ENCODE peak calls at places on chromosomes 13 and 19, in eight cellular contexts. One of them, this sample, is unnamed.

GRCh38 chr19:41521860-41522555 is 54.0 kb upstream of the CEACAM21 start:
- DNase-seq in stomach: no peak
- DNase-seq in fibroblast of pulmonary artery: no peak
- DNase-seq in uterus: no peak
- DNase-seq in BJ: no peak
- DNase-seq in heart right ventricle: no peak
- DNase-seq in AG04449: no peak
- DNase-seq in coronary artery: no peak
- DNase-seq in this sample: no peak

GRCh38 chr19:43618921-43619261 is 538 bp downstream of the ZNF428 start:
- DNase-seq in stomach: no peak
- DNase-seq in fibroblast of pulmonary artery: peak; percentile 39
- DNase-seq in uterus: no peak
- DNase-seq in BJ: no peak
- DNase-seq in heart right ventricle: no peak
- DNase-seq in AG04449: no peak
- DNase-seq in coronary artery: no peak
- DNase-seq in this sample: no peak

GRCh38 chr13:76884167-76884566 is 2.0 kb downstream of the KCTD12 start:
- DNase-seq in stomach: peak; percentile 30
- DNase-seq in fibroblast of pulmonary artery: peak; percentile 70
- DNase-seq in uterus: peak; percentile 50
- DNase-seq in BJ: no peak
- DNase-seq in heart right ventricle: peak; percentile 45
- DNase-seq in AG04449: no peak
- DNase-seq in coronary artery: no peak
- DNase-seq in this sample: no peak

GRCh38 chr19:14434157-14434501 is 1.0 kb downstream of the PKN1 start:
- DNase-seq in stomach: peak; percentile 28
- DNase-seq in fibroblast of pulmonary artery: no peak
- DNase-seq in uterus: peak; percentile 36
- DNase-seq in BJ: no peak
- DNase-seq in heart right ventricle: no peak
- DNase-seq in AG04449: no peak
- DNase-seq in coronary artery: no peak
- DNase-seq in this sample: no peak

GRCh38 chr19:42683917-42684513 is 56.3 kb downstream of the PSG3 start:
- DNase-seq in stomach: no peak
- DNase-seq in fibroblast of pulmonary artery: peak; percentile 50
- DNase-seq in uterus: no peak
- DNase-seq in BJ: no peak
- DNase-seq in heart right ventricle: no peak
- DNase-seq in AG04449: no peak
- DNase-seq in coronary artery: no peak
- DNase-seq in this sample: no peak

GRCh38 chr19:54074851-54075250 is 6.3 kb downstream of the TARM1 start:
- DNase-seq in stomach: no peak
- DNase-seq in fibroblast of pulmonary artery: no peak
- DNase-seq in uterus: no peak
- DNase-seq in BJ: no peak
- DNase-seq in heart right ventricle: no peak
- DNase-seq in AG04449: no peak
- DNase-seq in coronary artery: no peak
- DNase-seq in this sample: no peak

GRCh38 chr19:18469245-18470107 is 31.5 kb upstream of the ISYNA1 start:
- DNase-seq in stomach: peak; percentile 72
- DNase-seq in fibroblast of pulmonary artery: peak; percentile 77
- DNase-seq in uterus: peak; percentile 65
- DNase-seq in BJ: no peak
- DNase-seq in heart right ventricle: peak; percentile 64
- DNase-seq in AG04449: no peak
- DNase-seq in coronary artery: no peak
- DNase-seq in this sample: peak; percentile 43

GRCh38 chr13:25473864-25474263 is 102.1 kb downstream of the ATP8A2 start:
- DNase-seq in stomach: no peak
- DNase-seq in fibroblast of pulmonary artery: no peak
- DNase-seq in uterus: no peak
- DNase-seq in BJ: no peak
- DNase-seq in heart right ventricle: no peak
- DNase-seq in AG04449: no peak
- DNase-seq in coronary artery: no peak
- DNase-seq in this sample: no peak

GRCh38 chr19:2962018-2962670 is 15.2 kb upstream of the TLE6 start:
- DNase-seq in stomach: peak; percentile 49
- DNase-seq in fibroblast of pulmonary artery: peak; percentile 82
- DNase-seq in uterus: peak; percentile 78
- DNase-seq in BJ: peak; percentile 37
- DNase-seq in heart right ventricle: peak; percentile 65
- DNase-seq in AG04449: no peak
- DNase-seq in coronary artery: no peak
- DNase-seq in this sample: no peak

GRCh38 chr13:23848639-23849282 is 40.4 kb downstream of the MIPEP start:
- DNase-seq in stomach: no peak
- DNase-seq in fibroblast of pulmonary artery: no peak
- DNase-seq in uterus: no peak
- DNase-seq in BJ: no peak
- DNase-seq in heart right ventricle: no peak
- DNase-seq in AG04449: no peak
- DNase-seq in coronary artery: no peak
- DNase-seq in this sample: no peak

GRCh38 chr19:47231215-47232054 is 436 bp upstream of the BBC3 start:
- DNase-seq in stomach: peak; percentile 93
- DNase-seq in fibroblast of pulmonary artery: peak; percentile 85
- DNase-seq in uterus: peak; percentile 88
- DNase-seq in BJ: peak; percentile 46
- DNase-seq in heart right ventricle: peak; percentile 90
- DNase-seq in AG04449: no peak
- DNase-seq in coronary artery: peak; percentile 93
- DNase-seq in this sample: no peak

DNA sequence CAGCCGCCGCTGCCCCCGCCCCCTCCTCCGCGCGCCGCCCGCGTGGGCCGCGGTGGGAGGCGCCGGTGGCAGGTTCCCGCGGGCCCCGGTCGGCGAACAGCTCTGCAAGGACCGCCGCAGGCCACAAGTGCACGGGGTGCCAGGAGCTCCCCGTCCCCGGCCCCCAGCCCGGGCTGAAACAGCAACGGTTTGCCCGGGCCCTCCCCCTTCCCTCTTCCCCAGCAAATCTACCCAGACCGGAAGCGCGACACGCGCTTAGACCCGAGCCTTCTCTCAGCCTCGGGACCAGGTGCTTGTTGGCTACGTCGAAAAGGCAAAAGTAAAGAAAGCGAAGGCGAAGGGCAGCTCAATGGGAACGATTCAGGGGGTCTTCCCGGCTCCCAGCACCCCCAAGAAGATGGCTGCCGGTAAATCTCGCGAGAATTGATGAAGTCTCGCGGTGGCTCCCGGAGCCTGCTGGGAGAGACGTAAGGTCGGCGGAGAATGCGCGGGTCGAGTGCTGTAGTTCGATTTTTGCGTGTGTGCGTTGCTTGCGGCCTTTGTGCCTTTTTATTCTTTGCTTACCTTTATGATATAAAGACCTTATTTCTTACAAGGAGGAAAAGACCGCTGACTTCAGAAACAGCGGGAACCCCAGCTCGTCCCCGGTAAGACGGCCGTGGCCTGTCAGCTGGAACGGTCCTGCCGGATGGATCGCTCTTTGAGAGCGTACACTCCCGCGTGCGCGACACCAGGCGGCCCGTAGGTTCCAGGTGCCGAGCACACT is at the start of gene RBM26:
- DNase-seq in stomach: peak; percentile 94
- DNase-seq in fibroblast of pulmonary artery: peak; percentile 97
- DNase-seq in uterus: peak; percentile 94
- DNase-seq in BJ: peak; percentile 62
- DNase-seq in heart right ventricle: peak; percentile 97
- DNase-seq in AG04449: peak; percentile 55
- DNase-seq in coronary artery: peak; percentile 94
- DNase-seq in this sample: peak; percentile 73
- TF ChIP-seq CTCF in stomach: no peak
- TF ChIP-seq CTCF in fibroblast of pulmonary artery: no peak
- TF ChIP-seq CTCF in uterus: peak; percentile 19
- TF ChIP-seq CTCF in BJ: no peak
- TF ChIP-seq CTCF in heart right ventricle: no peak
- TF ChIP-seq CTCF in AG04449: peak; percentile 4
- TF ChIP-seq CTCF in coronary artery: no peak
- TF ChIP-seq CTCF in this sample: no peak

GRCh38 chr13:32124743-32125142 is 93.2 kb downstream of the FRY start:
- DNase-seq in stomach: no peak
- DNase-seq in fibroblast of pulmonary artery: no peak
- DNase-seq in uterus: no peak
- DNase-seq in BJ: no peak
- DNase-seq in heart right ventricle: no peak
- DNase-seq in AG04449: no peak
- DNase-seq in coronary artery: no peak
- DNase-seq in this sample: no peak
- H3K4me3 ChIP-seq in stomach: no peak overlapping the region
- H3K4me3 ChIP-seq in fibroblast of pulmonary artery: no peak overlapping the region
- H3K4me3 ChIP-seq in uterus: no peak overlapping the region
- H3K4me3 ChIP-seq in BJ: no peak overlapping the region
- H3K4me3 ChIP-seq in heart right ventricle: no peak overlapping the region
- H3K4me3 ChIP-seq in AG04449: no peak overlapping the region
- H3K4me3 ChIP-seq in coronary artery: no peak overlapping the region
- H3K4me3 ChIP-seq in this sample: no peak overlapping the region

GRCh38 chr13:110811751-110812110 is 98.2 kb downstream of the ING1 start:
- DNase-seq in stomach: no peak
- DNase-seq in fibroblast of pulmonary artery: no peak
- DNase-seq in uterus: no peak
- DNase-seq in BJ: no peak
- DNase-seq in heart right ventricle: no peak
- DNase-seq in AG04449: no peak
- DNase-seq in coronary artery: no peak
- DNase-seq in this sample: no peak

GRCh38 chr13:110812111-110812868 is 98.8 kb downstream of the ING1 start:
- DNase-seq in stomach: no peak
- DNase-seq in fibroblast of pulmonary artery: peak; percentile 40
- DNase-seq in uterus: no peak
- DNase-seq in BJ: no peak
- DNase-seq in heart right ventricle: no peak
- DNase-seq in AG04449: no peak
- DNase-seq in coronary artery: no peak
- DNase-seq in this sample: no peak

GRCh38 chr13:110812869-110813645 is 99.6 kb downstream of the ING1 start:
- DNase-seq in stomach: no peak
- DNase-seq in fibroblast of pulmonary artery: no peak
- DNase-seq in uterus: no peak
- DNase-seq in BJ: no peak
- DNase-seq in heart right ventricle: no peak
- DNase-seq in AG04449: no peak
- DNase-seq in coronary artery: no peak
- DNase-seq in this sample: no peak

GRCh38 chr13:110815471-110816204 is 99.2 kb downstream of the ANKRD10 start:
- DNase-seq in stomach: no peak
- DNase-seq in fibroblast of pulmonary artery: no peak
- DNase-seq in uterus: no peak
- DNase-seq in BJ: no peak
- DNase-seq in heart right ventricle: no peak
- DNase-seq in AG04449: no peak
- DNase-seq in coronary artery: no peak
- DNase-seq in this sample: no peak

DNA sequence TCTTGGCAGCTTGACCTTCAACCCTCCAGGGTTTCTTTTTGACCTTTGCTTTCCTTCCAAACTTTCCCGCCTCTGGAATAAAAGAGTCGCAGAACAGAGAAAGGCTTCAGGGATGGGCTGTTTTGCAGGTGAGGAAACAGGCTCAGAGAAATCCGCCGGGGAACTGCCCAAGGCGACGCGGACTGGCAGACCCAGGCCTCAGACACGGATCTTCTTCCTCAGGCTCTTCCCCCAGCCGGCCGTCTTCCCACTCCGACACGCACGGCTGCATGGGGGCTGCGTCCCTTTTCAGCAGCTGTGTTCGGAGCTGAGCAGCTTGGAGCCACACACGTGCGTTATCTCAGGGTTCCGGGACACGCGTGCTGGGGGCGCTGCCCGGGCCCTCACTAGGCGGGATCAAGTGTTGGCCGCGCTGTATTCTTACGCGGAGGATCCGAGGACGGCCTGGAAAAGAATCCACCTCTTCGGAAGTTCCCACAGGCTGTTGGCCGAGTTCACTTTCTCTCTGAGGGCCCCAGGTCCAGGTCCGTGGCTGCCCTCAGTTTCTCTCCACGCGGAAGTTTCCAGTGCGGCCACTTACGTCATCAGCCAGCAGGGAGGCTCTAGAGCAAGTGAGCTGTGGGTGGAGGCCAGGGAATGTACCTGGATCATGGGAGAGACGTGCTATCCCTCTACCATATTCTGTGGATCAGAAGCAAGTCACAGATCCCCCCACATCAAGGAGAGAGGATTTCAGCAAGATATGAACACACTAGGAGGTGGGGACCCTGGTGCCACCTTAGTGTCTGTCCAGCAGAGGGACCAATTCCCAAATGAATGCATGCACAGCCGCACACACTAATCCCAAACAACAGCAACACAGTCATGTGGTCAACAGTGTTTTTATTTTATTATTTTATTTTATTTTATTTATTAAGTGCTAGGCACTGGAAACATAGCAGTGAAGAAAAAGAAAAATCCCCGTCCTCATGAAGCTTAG is 100.4 kb downstream of the ING1 start:
- DNase-seq in stomach: no peak
- DNase-seq in fibroblast of pulmonary artery: no peak
- DNase-seq in uterus: no peak
- DNase-seq in BJ: no peak
- DNase-seq in heart right ventricle: no peak
- DNase-seq in AG04449: no peak
- DNase-seq in coronary artery: no peak
- DNase-seq in this sample: no peak
- TF ChIP-seq CTCF in stomach: no peak
- TF ChIP-seq CTCF in fibroblast of pulmonary artery: peak; percentile 0
- TF ChIP-seq CTCF in uterus: no peak
- TF ChIP-seq CTCF in BJ: no peak
- TF ChIP-seq CTCF in heart right ventricle: no peak
- TF ChIP-seq CTCF in AG04449: no peak
- TF ChIP-seq CTCF in coronary artery: no peak
- TF ChIP-seq CTCF in this sample: no peak

DNA sequence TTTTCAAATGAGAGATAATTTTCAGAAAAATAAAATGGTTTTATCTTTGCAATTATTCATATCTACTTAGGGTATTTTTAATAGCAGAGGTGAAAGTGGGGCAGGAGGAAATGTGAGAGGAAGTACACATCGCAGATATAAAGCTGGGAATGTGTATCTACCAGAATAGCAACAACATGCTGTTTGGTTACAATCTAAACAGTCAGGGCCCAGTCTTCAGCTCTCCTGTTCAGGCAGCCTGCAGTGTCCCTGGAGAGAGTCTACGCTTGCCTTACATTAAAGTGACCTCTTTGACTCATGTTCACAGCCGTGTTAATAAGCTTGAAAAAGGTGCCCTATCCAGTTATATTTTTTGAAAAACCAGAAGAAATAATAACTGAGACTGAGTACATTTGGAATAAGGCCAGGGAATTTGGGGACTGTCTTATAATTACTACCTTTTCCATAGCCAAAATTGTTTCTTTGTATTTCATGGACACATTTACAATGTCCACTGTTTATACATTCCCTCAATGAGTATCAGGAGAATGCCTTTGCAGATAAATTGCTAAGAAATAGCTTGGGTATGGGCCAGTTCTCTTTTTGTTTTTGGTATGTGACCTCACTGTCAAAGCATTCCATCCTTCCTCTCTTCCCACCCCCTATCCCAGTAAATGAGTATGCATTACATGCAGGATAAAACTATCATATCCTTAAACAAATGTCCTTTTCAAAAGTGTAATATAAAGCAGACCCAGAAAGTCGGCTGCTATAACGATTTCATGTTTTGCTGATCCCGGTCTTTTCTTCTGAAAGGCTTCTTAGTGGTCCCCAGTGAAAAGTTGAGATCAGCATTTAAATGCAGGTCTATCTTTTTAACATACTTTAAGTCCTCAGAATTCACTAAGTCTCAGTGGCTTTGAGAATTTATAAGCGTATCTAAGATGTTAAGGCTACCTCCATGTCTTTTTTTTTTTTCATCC is 82.6 kb downstream of the PCDH9 start:
- DNase-seq in stomach: no peak
- DNase-seq in fibroblast of pulmonary artery: peak; percentile 84
- DNase-seq in uterus: no peak
- DNase-seq in BJ: peak; percentile 18
- DNase-seq in heart right ventricle: peak; percentile 15
- DNase-seq in AG04449: peak; percentile 31
- DNase-seq in coronary artery: no peak
- DNase-seq in this sample: no peak
- H3K4me3 ChIP-seq in stomach: no peak overlapping the region
- H3K4me3 ChIP-seq in fibroblast of pulmonary artery: peak overlapping the region; percentile 23
- H3K4me3 ChIP-seq in uterus: no peak overlapping the region
- H3K4me3 ChIP-seq in BJ: no peak overlapping the region
- H3K4me3 ChIP-seq in heart right ventricle: no peak overlapping the region
- H3K4me3 ChIP-seq in AG04449: no peak overlapping the region
- H3K4me3 ChIP-seq in coronary artery: peak overlapping the region; percentile 40
- H3K4me3 ChIP-seq in this sample: no peak overlapping the region

This sample was measured in epithelial cell of proximal tubule.